ENCODE peak calls at places on chromosome 19, in six cellular contexts. G is neural crest cell; P is activated CD4-positive, alpha-beta memory T cell treated with anti-CD3 and anti-CD28 coated beads for 36 hours; D is transverse colon; S is fibroblast of mammary gland; F is T-helper 17 cell. B is an unnamed sample.

GRCh38 chr19:33406521-33407139 is 33.1 kb downstream of the CEBPG start:
- DNase-seq in D (peak; percentile 82), G (peak; percentile 95), S (peak; percentile 56), F (peak; percentile 53), P (peak; percentile 84), B (peak; percentile 82)

GRCh38 chr19:50377517-50377916 is 1.3 kb downstream of the NR1H2 start:
- DNase-seq in G (no peak), P (no peak), D (no peak), F (no peak), S (no peak), B (no peak)

GRCh38 chr19:57949296-57949695 is 1.8 kb upstream of the ZNF256 start:
- DNase-seq in D (no peak), S (no peak), P (no peak), G (no peak), F (no peak), B (no peak)

GRCh38 chr19:29878973-29879654 is 62.9 kb upstream of the URI1 start:
- DNase-seq in G (no peak), S (peak; percentile 65), F (no peak), D (no peak), P (no peak), B (peak; percentile 13)

GRCh38 chr19:17282488-17283256 is 971 bp downstream of the ANKLE1 start:
- DNase-seq in S (peak; percentile 65), F (peak; percentile 69), G (peak; percentile 90), P (peak; percentile 88), D (peak; percentile 91), B (peak; percentile 93)

GRCh38 chr19:23957660-23958281 is 43.1 kb downstream of the ZNF726 start:
- DNase-seq in D (peak; percentile 18), P (no peak), S (peak; percentile 92), F (no peak), G (no peak), B (peak; percentile 73)

GRCh38 chr19:33054623-33055022 is 10.1 kb downstream of the RHPN2 start:
- DNase-seq in P (no peak), S (no peak), G (no peak), F (no peak), D (peak; percentile 94), B (no peak)

GRCh38 chr19:53545271-53546065 is 7.5 kb downstream of the ZNF331 start:
- DNase-seq in P (no peak), S (peak; percentile 76), F (no peak), G (no peak), D (no peak), B (peak; percentile 60)

GRCh38 chr19:48553676-48554384 is 1.9 kb downstream of the SULT2B1 start:
- DNase-seq in D (peak; percentile 50), G (no peak), P (no peak), F (no peak), S (peak; percentile 87), B (peak; percentile 29)

GRCh38 chr19:18299654-18300053 is 18.2 kb upstream of the JUND start:
- DNase-seq in D (no peak), S (no peak), G (no peak), F (no peak), P (no peak), B (no peak)

GRCh38 chr19:12783226-12783848 is 7.9 kb upstream of the JUNB start:
- DNase-seq in S (no peak), F (no peak), G (no peak), P (peak; percentile 90), D (no peak), B (no peak)

GRCh38 chr19:12034610-12035009 is 869 bp downstream of the ZNF433 start:
- DNase-seq in F (no peak), S (no peak), G (no peak), P (no peak), D (no peak), B (peak; percentile 21)

GRCh38 chr19:51691122-51692064 is 1.7 kb upstream of the SPACA6 start:
- DNase-seq in S (peak; percentile 52), G (no peak), F (no peak), D (no peak), P (no peak), B (peak; percentile 39)

GRCh38 chr19:47603706-47604310 is 5.1 kb upstream of the BICRA start:
- DNase-seq in P (no peak), F (no peak), S (no peak), G (no peak), D (no peak), B (no peak)

GRCh38 chr19:48237057-48237456 is 18.7 kb downstream of the CARD8 start:
- DNase-seq in S (no peak), P (no peak), F (no peak), D (no peak), G (no peak), B (no peak)

GRCh38 chr19:5352229-5352763 is 11.7 kb upstream of the PTPRS start:
- DNase-seq in D (no peak), G (no peak), S (no peak), P (no peak), F (no peak), B (no peak)

GRCh38 chr19:40213882-40214570 is 4.2 kb downstream of the TTC9B start:
- DNase-seq in F (no peak), G (no peak), S (no peak), D (no peak), P (no peak), B (no peak)

GRCh38 chr19:35013820-35014754 is 14.0 kb downstream of the GRAMD1A start:
- DNase-seq in D (peak; percentile 50), F (peak; percentile 36), P (peak; percentile 64), S (no peak), G (no peak), B (no peak)

GRCh38 chr19:6472713-6473112 is 8.6 kb downstream of the CRB3 start:
- DNase-seq in D (no peak), F (no peak), S (no peak), G (no peak), P (no peak), B (no peak)

GRCh38 chr19:48510421-48511268 is 990 bp downstream of the LMTK3 start:
- DNase-seq in F (peak; percentile 56), D (peak; percentile 71), G (peak; percentile 68), P (peak; percentile 83), S (peak; percentile 46), B (peak; percentile 74)

GRCh38 chr19:39405930-39406655 is 554 bp upstream of the ZFP36 start:
- DNase-seq in P (peak; percentile 90), S (no peak), F (peak; percentile 74), G (no peak), D (peak; percentile 89), B (no peak)

GRCh38 chr19:5342573-5343201 is 2.1 kb upstream of the PTPRS start:
- DNase-seq in S (no peak), G (no peak), D (no peak), F (no peak), P (no peak), B (no peak)

GRCh38 chr19:3823345-3823704 is 37.1 kb upstream of the MATK start:
- DNase-seq in D (no peak), P (no peak), G (no peak), F (no peak), S (no peak), B (no peak)

GRCh38 chr19:49145485-49146407 is 9.4 kb downstream of the HRC start:
- DNase-seq in S (peak; percentile 73), P (peak; percentile 88), G (peak; percentile 86), D (peak; percentile 86), F (peak; percentile 71), B (peak; percentile 92)

GRCh38 chr19:14155371-14155770 is 19.0 kb upstream of the ASF1B start:
- DNase-seq in D (no peak), F (no peak), S (no peak), P (no peak), G (no peak), B (no peak)

GRCh38 chr19:6536138-6536671 is 5.4 kb downstream of the TNFSF9 start:
- DNase-seq in S (peak; percentile 41), G (no peak), F (peak; percentile 48), D (peak; percentile 74), P (peak; percentile 91), B (peak; percentile 19)

GRCh38 chr19:18901503-18901890 is 5.5 kb upstream of the CERS1 start:
- DNase-seq in G (no peak), P (no peak), S (no peak), F (no peak), D (no peak), B (no peak)

B was measured in astrocyte of the hippocampus.